ENCODE peak calls at places on chromosomes 7 and 10, in five cellular contexts. One of them, this sample, is unnamed. For H3K9me3, the result is how much of the 10 kb centered on the place peaks cover.

GRCh38 chr7:39407139-39407538 is 159.1 kb upstream of the YAE1 start:
- DNase-seq in PC-9: no peak
- DNase-seq in endodermal cell: no peak
- DNase-seq in CD8-positive, alpha-beta memory T cell: no peak
- DNase-seq in H9: no peak
- DNase-seq in this sample: no peak

GRCh38 chr10:77541247-77541646 is 96.4 kb downstream of the KCNMA1 start:
- DNase-seq in H9: no peak
- DNase-seq in CD8-positive, alpha-beta memory T cell: no peak
- DNase-seq in PC-9: no peak
- DNase-seq in endodermal cell: no peak
- DNase-seq in this sample: no peak

GRCh38 chr10:98344589-98345038 is 70.4 kb downstream of the PYROXD2 start:
- DNase-seq in endodermal cell: no peak
- DNase-seq in CD8-positive, alpha-beta memory T cell: no peak
- DNase-seq in H9: no peak
- DNase-seq in PC-9: no peak
- DNase-seq in this sample: peak

GRCh38 chr10:72490951-72491350 is 134.9 kb downstream of the MICU1 start:
- DNase-seq in H9: no peak
- DNase-seq in PC-9: no peak
- DNase-seq in endodermal cell: no peak
- DNase-seq in CD8-positive, alpha-beta memory T cell: no peak
- DNase-seq in this sample: peak

GRCh38 chr10:124011464-124011863 is 81.9 kb downstream of the CHST15 start:
- DNase-seq in endodermal cell: no peak
- DNase-seq in CD8-positive, alpha-beta memory T cell: no peak
- DNase-seq in H9: no peak
- DNase-seq in PC-9: no peak
- DNase-seq in this sample: no peak

GRCh38 chr7:92737706-92738105 is 98.7 kb downstream of the CDK6 start:
- DNase-seq in endodermal cell: no peak
- DNase-seq in H9: no peak
- DNase-seq in CD8-positive, alpha-beta memory T cell: no peak
- DNase-seq in PC-9: no peak
- DNase-seq in this sample: no peak

GRCh38 chr10:122570920-122571319 is 10.4 kb downstream of the DMBT1 start:
- DNase-seq in H9: no peak
- DNase-seq in CD8-positive, alpha-beta memory T cell: no peak
- DNase-seq in endodermal cell: no peak
- DNase-seq in PC-9: no peak
- DNase-seq in this sample: no peak

GRCh38 chr7:132580277-132580676 is 4.0 kb upstream of the PLXNA4 start:
- DNase-seq in CD8-positive, alpha-beta memory T cell: no peak
- DNase-seq in PC-9: no peak
- DNase-seq in H9: no peak
- DNase-seq in endodermal cell: peak
- DNase-seq in this sample: peak

GRCh38 chr7:129771201-129771927 is 159.8 kb downstream of the NRF1 start:
- DNase-seq in H9: no peak
- DNase-seq in PC-9: no peak
- DNase-seq in endodermal cell: peak
- DNase-seq in CD8-positive, alpha-beta memory T cell: no peak
- DNase-seq in this sample: no peak

GRCh38 chr10:92241158-92241500 is 49.7 kb downstream of the CPEB3 start:
- DNase-seq in PC-9: no peak
- DNase-seq in CD8-positive, alpha-beta memory T cell: no peak
- DNase-seq in endodermal cell: peak
- DNase-seq in H9: no peak
- DNase-seq in this sample: no peak

GRCh38 chr7:92589056-92589455 is 1.1 kb downstream of the FAM133B start:
- DNase-seq in PC-9: no peak
- DNase-seq in endodermal cell: no peak
- DNase-seq in H9: no peak
- DNase-seq in CD8-positive, alpha-beta memory T cell: no peak
- DNase-seq in this sample: no peak

GRCh38 chr10:13453896-13454295 is 74.9 kb downstream of the BEND7 start:
- DNase-seq in endodermal cell: no peak
- DNase-seq in H9: no peak
- DNase-seq in CD8-positive, alpha-beta memory T cell: no peak
- DNase-seq in PC-9: no peak
- DNase-seq in this sample: no peak

GRCh38 chr10:128027306-128027705 is 98.9 kb downstream of the MKI67 start:
- DNase-seq in endodermal cell: no peak
- DNase-seq in CD8-positive, alpha-beta memory T cell: no peak
- DNase-seq in PC-9: no peak
- DNase-seq in H9: no peak
- DNase-seq in this sample: no peak

GRCh38 chr7:154371424-154371823 is 319.2 kb downstream of the DPP6 start:
- DNase-seq in PC-9: no peak
- DNase-seq in CD8-positive, alpha-beta memory T cell: no peak
- DNase-seq in endodermal cell: no peak
- DNase-seq in H9: no peak
- DNase-seq in this sample: no peak

GRCh38 chr10:60853672-60854071 is 75.4 kb downstream of the CDK1 start:
- DNase-seq in endodermal cell: no peak
- DNase-seq in H9: no peak
- DNase-seq in PC-9: no peak
- DNase-seq in CD8-positive, alpha-beta memory T cell: no peak
- DNase-seq in this sample: no peak

GRCh38 chr7:52669031-52669430 is 366.4 kb upstream of the POM121L12 start:
- DNase-seq in H9: peak
- DNase-seq in CD8-positive, alpha-beta memory T cell: no peak
- DNase-seq in endodermal cell: no peak
- DNase-seq in PC-9: no peak
- DNase-seq in this sample: no peak

GRCh38 chr7:106071356-106071998 is 40.6 kb downstream of the SYPL1 start:
- DNase-seq in CD8-positive, alpha-beta memory T cell: no peak
- DNase-seq in endodermal cell: peak
- DNase-seq in PC-9: peak
- DNase-seq in H9: no peak
- DNase-seq in this sample: peak

GRCh38 chr7:4962872-4963775 is 4.1 kb upstream of the MMD2 start:
- DNase-seq in CD8-positive, alpha-beta memory T cell: no peak
- DNase-seq in endodermal cell: no peak
- DNase-seq in H9: no peak
- DNase-seq in PC-9: no peak
- DNase-seq in this sample: no peak

GRCh38 chr7:45569290-45569685 is 4.9 kb upstream of the ADCY1 start:
- DNase-seq in PC-9: no peak
- DNase-seq in endodermal cell: peak
- DNase-seq in H9: no peak
- DNase-seq in CD8-positive, alpha-beta memory T cell: no peak
- DNase-seq in this sample: no peak

GRCh38 chr10:71363936-71364335 is 32.8 kb upstream of the CDH23 start:
- DNase-seq in CD8-positive, alpha-beta memory T cell: no peak
- DNase-seq in PC-9: peak
- DNase-seq in H9: no peak
- DNase-seq in endodermal cell: no peak
- DNase-seq in this sample: no peak

GRCh38 chr7:74026406-74027123 is 1.4 kb upstream of the ELN start:
- DNase-seq in endodermal cell: peak
- DNase-seq in PC-9: peak
- DNase-seq in H9: peak
- DNase-seq in CD8-positive, alpha-beta memory T cell: peak
- DNase-seq in this sample: peak

GRCh38 chr7:7131273-7131672 is 51.1 kb upstream of the C1GALT1 start:
- DNase-seq in endodermal cell: peak
- DNase-seq in PC-9: no peak
- DNase-seq in H9: peak
- DNase-seq in CD8-positive, alpha-beta memory T cell: no peak
- DNase-seq in this sample: no peak

GRCh38 chr10:132690821-132691610 is 94.9 kb downstream of the NKX6-2 start:
- DNase-seq in H9: peak
- DNase-seq in PC-9: no peak
- DNase-seq in CD8-positive, alpha-beta memory T cell: no peak
- DNase-seq in endodermal cell: peak
- DNase-seq in this sample: no peak

GRCh38 chr7:116499168-116500070 is at the start of gene CAV2:
- DNase-seq in endodermal cell: peak
- DNase-seq in CD8-positive, alpha-beta memory T cell: no peak
- DNase-seq in PC-9: peak
- DNase-seq in H9: peak
- DNase-seq in this sample: peak

GRCh38 chr10:103291588-103291987 is 14.7 kb downstream of the INA start:
- DNase-seq in PC-9: no peak
- DNase-seq in CD8-positive, alpha-beta memory T cell: no peak
- DNase-seq in H9: no peak
- DNase-seq in endodermal cell: no peak
- DNase-seq in this sample: no peak

GRCh38 chr10:42576338-42576737 is 62.0 kb downstream of the ZNF33B start:
- DNase-seq in CD8-positive, alpha-beta memory T cell: no peak
- DNase-seq in endodermal cell: no peak
- DNase-seq in H9: no peak
- DNase-seq in PC-9: no peak
- DNase-seq in this sample: no peak

GRCh38 chr10:760622-761021 is 71.2 kb upstream of the DIP2C start:
- DNase-seq in CD8-positive, alpha-beta memory T cell: no peak
- DNase-seq in endodermal cell: no peak
- DNase-seq in H9: no peak
- DNase-seq in PC-9: no peak
- DNase-seq in this sample: no peak

GRCh38 chr10:759898-760477 is 70.5 kb upstream of the DIP2C start:
- DNase-seq in PC-9: no peak
- DNase-seq in H9: no peak
- DNase-seq in endodermal cell: no peak
- DNase-seq in CD8-positive, alpha-beta memory T cell: no peak
- DNase-seq in this sample: no peak

GRCh38 chr10:753530-753929 is 64.1 kb upstream of the DIP2C start:
- DNase-seq in PC-9: no peak
- DNase-seq in H9: no peak
- DNase-seq in CD8-positive, alpha-beta memory T cell: no peak
- DNase-seq in endodermal cell: no peak
- DNase-seq in this sample: no peak

DNA sequence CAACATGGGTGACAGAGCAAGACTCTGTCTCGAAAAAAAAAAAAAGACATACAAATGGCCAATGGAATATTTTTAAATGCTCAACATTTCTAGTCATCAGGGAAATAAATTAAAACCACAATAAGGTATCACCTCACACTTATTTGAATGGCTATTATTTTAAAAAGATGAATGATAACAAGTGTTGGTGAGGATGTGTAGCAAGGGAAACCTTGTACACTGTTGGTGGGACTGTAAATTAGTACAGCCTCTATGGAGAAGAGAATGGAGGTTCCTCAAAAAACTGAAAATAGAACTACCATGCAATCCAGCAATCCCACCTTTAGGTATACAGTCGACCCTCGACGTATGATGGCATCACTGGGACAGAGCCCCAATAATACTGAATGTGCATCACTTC is 65.4 kb upstream of the DIP2C start:
- DNase-seq in endodermal cell: no peak
- DNase-seq in H9: no peak
- DNase-seq in PC-9: no peak
- DNase-seq in CD8-positive, alpha-beta memory T cell: no peak
- DNase-seq in this sample: no peak
- H3K9me3 ChIP-seq in endodermal cell: under half
- H3K9me3 ChIP-seq in H9: under half
- H3K9me3 ChIP-seq in PC-9: under half
- H3K9me3 ChIP-seq in CD8-positive, alpha-beta memory T cell: under half
- H3K9me3 ChIP-seq in this sample: under half

GRCh38 chr10:96890580-96890979 is 58.5 kb downstream of the LCOR start:
- DNase-seq in CD8-positive, alpha-beta memory T cell: no peak
- DNase-seq in endodermal cell: no peak
- DNase-seq in H9: no peak
- DNase-seq in PC-9: no peak
- DNase-seq in this sample: no peak

GRCh38 chr10:96891840-96892239 is 59.7 kb downstream of the LCOR start:
- DNase-seq in H9: no peak
- DNase-seq in PC-9: no peak
- DNase-seq in CD8-positive, alpha-beta memory T cell: no peak
- DNase-seq in endodermal cell: no peak
- DNase-seq in this sample: no peak

GRCh38 chr10:96890172-96890513 is 58.0 kb downstream of the LCOR start:
- DNase-seq in H9: no peak
- DNase-seq in PC-9: peak
- DNase-seq in endodermal cell: no peak
- DNase-seq in CD8-positive, alpha-beta memory T cell: no peak
- DNase-seq in this sample: peak

DNA sequence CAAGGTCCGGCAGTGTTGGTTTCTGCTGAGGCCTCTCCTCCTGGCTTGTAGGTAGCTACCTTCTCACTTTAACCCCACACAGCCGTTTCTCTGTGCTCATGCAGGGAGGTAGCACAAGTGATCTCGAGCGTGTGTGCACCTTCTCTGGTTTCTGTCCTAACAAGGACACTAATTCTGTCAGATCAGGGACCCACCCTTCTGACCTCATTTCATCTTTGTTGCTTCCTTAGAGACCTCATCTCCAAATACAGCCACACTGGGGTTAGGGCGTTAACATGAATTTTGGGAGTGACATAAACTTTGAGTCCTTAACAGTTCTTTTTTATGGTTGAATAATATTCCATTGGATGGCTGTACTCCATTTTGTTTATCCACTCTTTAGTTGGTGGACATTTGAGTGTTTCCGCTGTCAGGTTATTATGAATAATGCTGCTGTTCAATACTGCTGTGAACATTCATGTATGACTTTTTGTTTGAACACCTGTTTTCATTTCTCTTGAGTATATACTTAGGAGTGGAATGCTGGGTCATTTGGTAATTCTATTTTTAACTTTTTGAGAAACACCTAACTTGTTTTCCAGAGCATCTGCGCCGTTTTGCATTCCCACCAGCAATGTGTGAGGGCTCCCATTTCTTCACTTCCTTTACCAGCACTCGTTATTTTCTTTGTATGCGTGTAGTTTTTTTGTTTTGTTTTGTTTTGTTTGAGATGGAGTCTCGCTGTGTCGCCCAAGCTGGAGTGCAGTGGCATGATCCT is 57.5 kb downstream of the LCOR start:
- DNase-seq in endodermal cell: no peak
- DNase-seq in H9: no peak
- DNase-seq in PC-9: no peak
- DNase-seq in CD8-positive, alpha-beta memory T cell: no peak
- DNase-seq in this sample: no peak
- H3K9me3 ChIP-seq in endodermal cell: under half
- H3K9me3 ChIP-seq in H9: under half
- H3K9me3 ChIP-seq in PC-9: under half
- H3K9me3 ChIP-seq in CD8-positive, alpha-beta memory T cell: under half
- H3K9me3 ChIP-seq in this sample: under half

DNA sequence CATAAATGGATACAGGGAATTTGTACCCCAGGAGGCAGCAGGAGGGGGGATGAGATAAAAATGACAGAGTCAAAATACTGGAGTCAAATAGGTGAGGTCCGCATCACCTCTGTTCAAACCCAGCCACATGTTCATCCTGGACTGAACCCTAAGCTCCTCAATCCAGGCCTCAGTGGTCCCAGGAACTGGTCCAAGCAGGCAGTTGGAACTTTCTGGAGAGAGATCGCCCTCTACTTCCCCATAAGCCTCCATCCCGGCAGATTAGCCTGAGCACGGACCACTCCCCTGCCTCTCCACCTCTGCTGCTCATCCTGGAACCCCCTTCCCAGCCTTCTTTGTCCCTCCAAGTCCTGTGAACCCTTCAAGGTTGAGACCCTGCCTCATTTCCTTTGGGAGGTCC is 959.7 kb upstream of the ZNF722 start:
- DNase-seq in H9: no peak
- DNase-seq in CD8-positive, alpha-beta memory T cell: no peak
- DNase-seq in PC-9: no peak
- DNase-seq in endodermal cell: no peak
- DNase-seq in this sample: no peak
- H3K9me3 ChIP-seq in H9: half or more
- H3K9me3 ChIP-seq in CD8-positive, alpha-beta memory T cell: under half
- H3K9me3 ChIP-seq in PC-9: under half
- H3K9me3 ChIP-seq in endodermal cell: half or more
- H3K9me3 ChIP-seq in this sample: under half

GRCh38 chr7:28028471-28028870 is 152.1 kb downstream of the JAZF1 start:
- DNase-seq in endodermal cell: no peak
- DNase-seq in CD8-positive, alpha-beta memory T cell: no peak
- DNase-seq in PC-9: no peak
- DNase-seq in H9: no peak
- DNase-seq in this sample: no peak
- H3K9me3 ChIP-seq in endodermal cell: under half
- H3K9me3 ChIP-seq in CD8-positive, alpha-beta memory T cell: under half
- H3K9me3 ChIP-seq in PC-9: under half
- H3K9me3 ChIP-seq in H9: under half
- H3K9me3 ChIP-seq in this sample: under half